ENCODE peak calls at places on chromosomes 12 and 14, in seven cellular contexts. H, S, R, T, A, J and Z are unnamed samples.
A peak's percentile ranks its signal among the peaks of the same experiment; 100 is the strongest.

GRCh38 chr14:31122098-31122611 is 85.4 kb downstream of the HECTD1 start:
- DNase-seq in H (no peak), S (no peak), R (no peak), T (no peak), A (no peak), J (no peak), Z (no peak)

GRCh38 chr12:52873832-52874572 is 25.2 kb upstream of the KRT78 start:
- DNase-seq in H (peak; percentile 87), S (no peak), R (peak; percentile 88), T (peak; percentile 94), A (peak; percentile 97), J (peak; percentile 34), Z (peak; percentile 90)

GRCh38 chr14:98181768-98182167 is 1090.2 kb downstream of the BCL11B start:
- DNase-seq in H (no peak), S (no peak), R (no peak), T (no peak), A (no peak), J (no peak), Z (no peak)

GRCh38 chr12:70962226-70962794 is 41.8 kb upstream of the PTPRR start:
- DNase-seq in H (no peak), S (no peak), R (no peak), T (no peak), A (no peak), J (no peak), Z (no peak)

GRCh38 chr12:2944401-2945047 is 14.7 kb upstream of the TEAD4 start:
- DNase-seq in H (peak; percentile 72), S (no peak), R (no peak), T (peak; percentile 33), A (peak; percentile 88), J (peak; percentile 20), Z (no peak)

GRCh38 chr12:111180830-111181726 is 187.8 kb downstream of the PHETA1 start:
- DNase-seq in H (peak; percentile 53), S (no peak), R (no peak), T (peak; percentile 17), A (peak; percentile 67), J (peak; percentile 24), Z (peak; percentile 40)

GRCh38 chr12:51434305-51434704 is 9.7 kb downstream of the SLC4A8 start:
- DNase-seq in H (no peak), S (no peak), R (no peak), T (no peak), A (no peak), J (no peak), Z (no peak)

GRCh38 chr14:67396381-67396965 is 15.5 kb downstream of the PLEK2 start:
- DNase-seq in H (no peak), S (no peak), R (no peak), T (no peak), A (no peak), J (no peak), Z (no peak)

GRCh38 chr12:111330800-111331752 is 37.8 kb downstream of the PHETA1 start:
- DNase-seq in H (no peak), S (no peak), R (no peak), T (no peak), A (peak; percentile 14), J (no peak), Z (no peak)

GRCh38 chr12:18798445-18799139 is 60.7 kb downstream of the CAPZA3 start:
- DNase-seq in H (no peak), S (no peak), R (no peak), T (no peak), A (no peak), J (no peak), Z (no peak)

GRCh38 chr12:73181244-73181643 is 909.1 kb downstream of the TRHDE start:
- DNase-seq in H (no peak), S (no peak), R (no peak), T (no peak), A (no peak), J (no peak), Z (no peak)

GRCh38 chr14:105315211-105315721 is 718 bp downstream of the PACS2 start:
- DNase-seq in H (peak; percentile 44), S (no peak), R (no peak), T (no peak), A (peak; percentile 65), J (peak; percentile 71), Z (peak; percentile 92)

GRCh38 chr12:80946591-80946990 is 8.9 kb upstream of the LIN7A start:
- DNase-seq in H (no peak), S (no peak), R (no peak), T (no peak), A (no peak), J (no peak), Z (no peak)

GRCh38 chr14:52220924-52221802 is 46.3 kb upstream of the PTGDR start:
- DNase-seq in H (no peak), S (no peak), R (no peak), T (no peak), A (no peak), J (no peak), Z (no peak)

GRCh38 chr12:102939670-102940222 is 17.7 kb upstream of the ASCL1 start:
- DNase-seq in H (no peak), S (no peak), R (no peak), T (no peak), A (no peak), J (no peak), Z (no peak)

GRCh38 chr12:121800694-121801600 is 2.9 kb upstream of the SETD1B start:
- DNase-seq in H (peak; percentile 83), S (no peak), R (peak; percentile 85), T (peak; percentile 81), A (peak; percentile 86), J (no peak), Z (peak; percentile 96)

DNA sequence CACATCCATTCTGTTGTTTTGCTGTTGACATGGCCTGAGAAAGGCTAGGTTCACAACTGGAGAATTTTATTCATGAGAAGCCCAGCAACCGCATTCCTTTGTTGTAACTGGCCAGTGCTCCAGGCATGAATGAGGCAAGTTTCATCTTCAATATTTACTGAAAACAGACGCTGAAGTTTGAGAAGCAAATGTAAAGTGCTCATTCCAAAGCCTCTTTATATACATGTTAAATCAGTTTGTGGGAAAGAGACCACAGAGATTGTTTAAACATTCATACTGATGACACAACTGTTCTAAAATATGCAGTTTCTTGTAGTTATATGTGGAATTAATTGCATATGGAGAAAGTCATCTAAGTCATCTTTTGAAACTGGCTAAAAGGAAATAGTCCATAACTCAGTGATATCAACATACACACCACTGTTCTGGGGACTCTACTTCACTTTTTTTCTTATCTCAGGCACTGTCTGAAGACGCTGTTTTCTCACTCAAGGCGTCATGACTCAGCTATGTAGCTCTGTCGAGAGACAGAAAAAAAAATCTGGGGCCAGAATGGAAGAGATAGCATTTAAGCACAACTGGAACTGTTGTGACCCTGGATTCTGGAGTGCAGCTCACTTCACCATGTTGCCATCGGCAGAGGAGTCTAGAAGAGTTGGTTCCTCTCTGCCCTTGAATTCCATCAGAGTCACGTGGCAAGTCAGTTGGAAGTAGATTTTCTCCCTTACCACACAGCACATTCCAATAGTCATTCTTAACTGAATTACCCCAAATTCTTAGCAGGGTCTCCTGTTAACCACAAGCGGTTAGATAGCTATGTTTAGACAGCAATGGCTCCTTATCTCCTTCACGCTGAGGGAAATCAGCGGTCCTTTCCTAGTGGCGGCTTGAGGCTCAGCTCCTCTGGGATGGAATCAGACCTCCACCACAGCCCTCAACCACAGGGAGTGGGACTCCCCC is 258.4 kb upstream of the HMGA2 start:
- DNase-seq in H (no peak), S (no peak), R (no peak), T (no peak), A (no peak), J (no peak), Z (no peak)
- TF ChIP-seq CTCF in H (no peak), S (no peak), R (no peak), T (no peak), A (no peak), J (no peak), Z (no peak)

DNA sequence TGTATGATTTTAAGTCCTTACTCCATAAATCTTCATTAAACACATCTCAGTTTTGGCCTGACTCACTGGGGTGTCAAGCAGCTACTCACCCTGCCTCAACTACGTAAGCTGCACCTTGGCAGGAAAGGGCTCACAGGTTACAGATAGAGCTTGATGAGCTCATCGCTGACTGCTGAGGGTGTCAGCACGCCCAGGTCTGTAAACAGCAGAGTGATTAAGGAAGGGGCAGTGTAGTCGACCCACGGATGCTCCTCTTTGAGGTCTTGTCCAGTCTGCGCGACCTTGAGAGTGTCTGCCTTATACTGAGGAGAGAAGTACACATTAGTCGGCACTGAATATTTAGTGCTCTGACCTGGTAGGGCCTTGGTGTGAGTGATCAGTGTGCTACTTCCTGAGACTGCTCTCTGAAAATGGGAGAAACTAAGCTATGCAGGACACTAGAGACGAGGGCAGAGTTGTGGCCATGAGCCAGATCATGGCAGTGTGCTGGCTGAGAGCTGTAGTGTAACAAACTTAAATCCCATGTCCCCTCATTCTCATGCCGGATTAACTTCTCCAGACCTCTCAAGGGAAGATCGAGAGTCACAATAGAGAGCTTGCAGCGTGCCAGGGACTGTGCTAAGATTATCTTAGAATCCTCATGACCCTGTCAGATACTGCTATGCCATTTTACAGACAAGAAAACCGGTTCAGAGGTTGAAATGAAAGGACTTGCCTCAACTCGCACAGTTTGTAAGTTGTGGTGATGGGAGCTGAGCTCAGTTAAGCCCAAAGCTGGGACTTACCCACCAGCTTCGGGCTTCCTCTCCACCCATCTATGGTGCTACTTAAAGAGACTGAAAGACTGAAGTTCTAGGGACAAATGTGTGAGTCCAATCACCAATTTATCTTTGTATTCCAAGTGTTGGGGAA is 11.6 kb downstream of the EIF2B1 start:
- DNase-seq in H (no peak), S (no peak), R (no peak), T (no peak), A (no peak), J (no peak), Z (no peak)
- TF ChIP-seq POLR2A in H (no peak), S (no peak), R (no peak), T (no peak), A (no peak), J (no peak), Z (no peak)

DNA sequence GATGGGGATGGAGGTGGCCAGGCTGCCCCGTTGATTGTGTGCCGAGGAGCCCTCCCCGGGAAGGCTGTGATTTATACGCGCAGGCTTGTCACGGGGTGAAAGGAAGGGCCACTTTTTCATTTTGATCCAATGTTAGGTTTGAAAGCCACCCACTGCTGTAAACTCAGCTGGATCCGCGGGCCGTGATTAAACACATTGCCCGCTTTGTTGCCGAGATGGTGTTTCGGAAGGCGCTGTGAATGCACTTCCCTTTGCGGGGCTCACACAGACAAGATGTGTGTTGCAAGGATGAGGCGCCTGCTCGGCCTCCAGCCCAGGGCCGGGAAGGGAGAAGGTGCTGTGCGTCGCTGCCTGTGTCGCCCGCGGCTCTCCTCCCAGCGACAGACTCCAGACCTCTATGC is 98.9 kb downstream of the TMEM132C start:
- DNase-seq in H (no peak), S (no peak), R (no peak), T (no peak), A (peak; percentile 34), J (no peak), Z (no peak)
- H3K4me3 ChIP-seq in H (peak overlapping the region; percentile 34), S (peak overlapping the region; percentile 19), R (peak overlapping the region; percentile 50), T (peak overlapping the region; percentile 28), A (no peak overlapping the region), J (no peak overlapping the region), Z (no peak overlapping the region)

DNA sequence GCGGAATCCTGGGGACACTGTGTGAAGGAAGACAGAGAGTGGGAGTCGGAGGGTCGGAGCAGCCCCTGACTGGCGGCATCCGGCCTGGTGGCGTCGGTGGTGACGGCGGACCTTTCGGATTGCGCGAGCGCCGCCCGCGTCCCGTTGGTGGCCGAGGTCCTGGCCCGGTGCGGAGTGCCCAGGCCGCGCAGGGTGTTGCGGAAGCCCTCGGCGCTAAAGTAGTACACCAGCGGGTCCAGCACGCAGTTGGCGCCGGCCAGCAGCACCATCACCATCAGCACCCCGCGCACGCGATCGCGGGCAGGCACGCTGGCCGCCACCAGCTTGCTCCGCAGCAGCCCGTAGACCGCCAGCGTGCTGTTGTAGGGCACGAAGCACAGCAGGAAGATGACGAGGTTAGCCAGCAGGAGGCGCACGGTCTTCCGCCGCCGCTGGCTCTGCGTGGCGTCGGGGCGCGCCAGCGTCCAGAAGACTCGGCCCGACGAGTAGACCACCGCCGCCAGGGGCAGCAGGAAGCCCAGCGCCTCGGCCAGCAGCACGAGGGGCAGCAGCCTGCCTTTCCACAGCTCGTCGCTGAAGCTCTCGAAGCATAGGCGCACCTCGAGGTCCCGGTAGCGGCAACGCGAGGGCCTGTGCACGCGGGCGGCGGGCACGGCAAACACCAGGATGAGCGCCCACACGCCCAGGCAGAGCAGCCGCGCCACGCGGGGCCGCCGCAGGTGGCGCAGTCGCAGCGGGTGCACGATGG is 13.1 kb upstream of the CHD4 start:
- DNase-seq in H (no peak), S (no peak), R (no peak), T (no peak), A (peak; percentile 50), J (no peak), Z (no peak)
- TF ChIP-seq CTCF in H (no peak), S (no peak), R (peak; percentile 62), T (peak; percentile 19), A (peak; percentile 7), J (peak; percentile 13), Z (no peak)